ENCODE peak calls at places on chromosomes 4 and X, in five cellular contexts. K is left lung; F is Peyer's patch; Y is cardiac muscle cell; Q is CD8-positive, alpha-beta memory T cell. P is an unnamed sample.

GRCh38 chr4:178196751-178197150 is 754.5 kb upstream of the AGA start:
- DNase-seq in K (no peak), F (no peak), Y (no peak), Q (no peak), P (no peak)

GRCh38 chr4:152785639-152786517 is 6.1 kb downstream of the ARFIP1 start:
- DNase-seq in K (no peak), F (no peak), Y (no peak), Q (no peak), P (no peak)

GRCh38 chr4:55386073-55386472 is 9.7 kb upstream of the TMEM165 start:
- DNase-seq in K (no peak), F (no peak), Y (no peak), Q (no peak), P (no peak)

GRCh38 chr4:87058272-87059073 is 123.7 kb downstream of the AFF1 start:
- DNase-seq in K (no peak), F (no peak), Y (no peak), Q (no peak), P (peak; percentile 71)

GRCh38 chrX:12985336-12985735 is 10.4 kb downstream of the TMSB4X start:
- DNase-seq in K (no peak), F (no peak), Y (no peak), Q (no peak), P (no peak)

GRCh38 chr4:51853027-51853682 is 10.2 kb downstream of the DCUN1D4 start:
- DNase-seq in K (no peak), F (no peak), Y (peak; percentile 13), Q (no peak), P (no peak)

GRCh38 chr4:161133877-161134276 is 1029.9 kb downstream of the FSTL5 start:
- DNase-seq in K (no peak), F (no peak), Y (no peak), Q (no peak), P (no peak)

GRCh38 chr4:81042578-81043365 is 12.3 kb downstream of the BMP3 start:
- DNase-seq in K (no peak), F (no peak), Y (no peak), Q (no peak), P (no peak)

GRCh38 chr4:111681270-111681669 is 464.0 kb upstream of the FAM241A start:
- DNase-seq in K (no peak), F (no peak), Y (no peak), Q (no peak), P (no peak)

GRCh38 chr4:100728861-100729260 is 211.0 kb upstream of the EMCN start:
- DNase-seq in K (no peak), F (no peak), Y (no peak), Q (no peak), P (no peak)

GRCh38 chr4:13430834-13431568 is 53.1 kb downstream of the RAB28 start:
- DNase-seq in K (peak; percentile 14), F (no peak), Y (no peak), Q (no peak), P (no peak)

GRCh38 chrX:110454336-110454735 is 95.7 kb downstream of the RTL9 start:
- DNase-seq in K (no peak), F (no peak), Y (no peak), Q (no peak), P (no peak)

GRCh38 chr4:18698119-18698883 is 676.7 kb upstream of the LCORL start:
- DNase-seq in K (no peak), F (no peak), Y (no peak), Q (no peak), P (no peak)

GRCh38 chr4:54061873-54062272 is 2.5 kb downstream of the CHIC2 start:
- DNase-seq in K (no peak), F (no peak), Y (no peak), Q (no peak), P (no peak)

GRCh38 chr4:54063737-54064316 is 578 bp downstream of the CHIC2 start:
- DNase-seq in K (no peak), F (peak; percentile 63), Y (peak; percentile 34), Q (peak; percentile 48), P (peak; percentile 74)

GRCh38 chr4:54061067-54061466 is 3.3 kb downstream of the CHIC2 start:
- DNase-seq in K (no peak), F (no peak), Y (no peak), Q (no peak), P (no peak)

GRCh38 chr4:54063224-54063623 is 1.2 kb downstream of the CHIC2 start:
- DNase-seq in K (no peak), F (no peak), Y (no peak), Q (no peak), P (no peak)

GRCh38 chr4:54062392-54062791 is 2.0 kb downstream of the CHIC2 start:
- DNase-seq in K (no peak), F (no peak), Y (no peak), Q (no peak), P (no peak)
- H3K4me3 ChIP-seq in K (peak overlapping the region; percentile 85), F (peak overlapping the region; percentile 98), Y (peak overlapping the region; percentile 80), Q (peak overlapping the region; percentile 96), P (peak overlapping the region; percentile 92)

DNA sequence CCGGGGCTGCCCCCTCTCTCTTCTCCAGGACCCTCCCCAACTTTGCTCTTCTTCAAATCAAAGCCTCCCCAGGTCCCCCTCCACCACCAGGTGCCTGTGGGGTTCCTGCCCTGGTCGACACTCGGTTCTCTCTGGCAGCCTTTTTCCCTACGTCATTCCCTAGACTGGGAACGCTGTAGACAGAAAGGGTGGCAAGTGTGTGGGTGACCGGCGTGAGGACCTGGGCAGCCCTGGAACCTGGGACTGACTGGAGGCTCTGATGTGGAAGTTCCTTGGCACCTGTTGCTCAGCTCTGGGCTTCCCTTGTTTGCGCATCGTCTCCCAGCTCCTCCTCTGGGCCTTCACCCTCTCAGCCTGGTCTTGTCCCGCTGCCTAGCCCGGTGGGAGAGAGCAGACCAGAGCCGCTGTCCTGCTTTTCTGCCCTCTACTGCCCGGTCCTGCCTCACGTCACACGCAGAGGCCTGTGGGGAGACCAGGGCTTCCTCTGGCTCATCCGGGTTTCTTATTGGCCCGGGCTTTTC is 1.3 kb downstream of the TACC3 start:
- DNase-seq in K (peak; percentile 74), F (no peak), Y (no peak), Q (no peak), P (no peak)
- H3K4me1 ChIP-seq in K (peaks cover 24% of the 10 kb centered on the region), F (peaks cover 54% of the 10 kb centered on the region), Y (peaks cover 11% of the 10 kb centered on the region), Q (peaks cover 65% of the 10 kb centered on the region), P (peaks cover 31% of the 10 kb centered on the region)

GRCh38 chr4:102333792-102334191 is 11.5 kb downstream of the SLC39A8 start:
- DNase-seq in K (no peak), F (no peak), Y (no peak), Q (no peak), P (no peak)
- H3K27ac ChIP-seq in K (no peak overlapping the region), F (no peak overlapping the region), Y (no peak overlapping the region), Q (no peak overlapping the region), P (no peak overlapping the region)

GRCh38 chrX:18956322-18957032 is 27.4 kb downstream of the PHKA2 start:
- DNase-seq in K (no peak), F (no peak), Y (no peak), Q (no peak), P (no peak)
- H3K4me3 ChIP-seq in K (no peak overlapping the region), F (no peak overlapping the region), Y (no peak overlapping the region), Q (no peak overlapping the region), P (no peak overlapping the region)

DNA sequence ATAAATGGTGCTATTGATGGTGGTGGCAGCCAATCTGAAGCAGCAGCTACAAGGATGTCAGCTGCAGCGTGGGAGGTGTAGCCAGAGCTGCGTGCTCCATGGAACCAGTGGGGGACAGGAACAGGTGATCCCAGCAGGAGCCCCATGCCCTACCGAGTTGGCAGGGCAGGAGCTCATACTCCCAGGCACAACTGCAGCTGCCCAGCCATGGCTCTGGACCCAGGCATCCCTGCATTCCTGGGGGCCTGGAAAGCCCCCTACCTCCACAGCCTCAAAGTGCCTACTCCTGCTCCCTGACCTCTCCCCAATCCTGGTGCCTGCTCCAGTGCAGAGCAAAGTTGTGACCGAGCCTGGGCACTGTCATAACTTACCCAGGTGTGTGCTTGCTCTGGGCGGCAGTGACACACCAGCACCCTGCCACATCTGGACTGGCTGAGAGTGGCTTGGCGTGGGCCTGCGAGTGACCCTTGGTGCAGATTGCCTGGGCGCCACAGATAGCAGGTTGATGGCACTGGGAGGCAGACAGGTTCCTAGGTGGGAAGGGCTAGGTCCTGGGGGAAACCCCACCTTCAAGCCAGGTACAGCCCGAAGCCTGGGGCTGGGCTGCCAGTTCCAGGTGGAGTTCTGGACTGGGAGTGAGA is 101.1 kb downstream of the DCAF12L2 start:
- DNase-seq in K (no peak), F (no peak), Y (no peak), Q (no peak), P (peak; percentile 26)
- H3K4me1 ChIP-seq in K (no peaks in the 10 kb centered on the region), F (no peaks in the 10 kb centered on the region), Y (no peaks in the 10 kb centered on the region), Q (no peaks in the 10 kb centered on the region), P (no peaks in the 10 kb centered on the region)